ENCODE peak calls at places on chromosomes 5 and 9, in four cellular contexts. A is body of pancreas, N is BE2C, T is endodermal cell. K is an unnamed sample.

GRCh38 chr9:136697146-136697820 is 10.0 kb upstream of the AGPAT2 start:
- DNase-seq in A (no peak), N (no peak), T (no peak), K (peak; percentile 20)

GRCh38 chr5:57836921-57837320 is 354.3 kb upstream of the ACTBL2 start:
- DNase-seq in A (no peak), N (no peak), T (no peak), K (no peak)

GRCh38 chr9:76751011-76751410 is 13.2 kb upstream of the PCA3 start:
- DNase-seq in A (no peak), N (no peak), T (no peak), K (no peak)

GRCh38 chr5:55927861-55928655 is 66.7 kb downstream of the IL6ST start:
- DNase-seq in A (no peak), N (peak; percentile 26), T (no peak), K (no peak)

GRCh38 chr9:126722922-126723806 is 81.7 kb upstream of the ZBTB43 start:
- DNase-seq in A (peak; percentile 16), N (peak; percentile 61), T (peak; percentile 76), K (no peak)

GRCh38 chr5:15598294-15598902 is 98.4 kb downstream of the FBXL7 start:
- DNase-seq in A (no peak), N (peak; percentile 62), T (peak; percentile 79), K (no peak)

GRCh38 chr9:71909887-71910601 is 949 bp downstream of the ABHD17B start:
- DNase-seq in A (peak; percentile 63), N (peak; percentile 73), T (peak; percentile 80), K (peak; percentile 73)

GRCh38 chr5:64680289-64680688 is 10.0 kb upstream of the SHISAL2B start:
- DNase-seq in A (no peak), N (peak; percentile 12), T (peak; percentile 74), K (no peak)

GRCh38 chr5:178762960-178763359 is 32.5 kb upstream of the ZNF354A start:
- DNase-seq in A (no peak), N (no peak), T (no peak), K (no peak)

GRCh38 chr5:28903643-28904042 is 1865.3 kb upstream of the CDH9 start:
- DNase-seq in A (no peak), N (no peak), T (no peak), K (no peak)

GRCh38 chr9:95030920-95031662 is 286.4 kb downstream of the FANCC start:
- DNase-seq in A (no peak), N (no peak), T (no peak), K (no peak)

GRCh38 chr9:18472435-18472834 is 1.5 kb upstream of the ADAMTSL1 start:
- DNase-seq in A (no peak), N (no peak), T (no peak), K (no peak)

GRCh38 chr5:125848746-125849145 is 574.5 kb upstream of the GRAMD2B start:
- DNase-seq in A (no peak), N (no peak), T (no peak), K (no peak)

GRCh38 chr9:131657031-131657377 is 82.9 kb downstream of the RAPGEF1 start:
- DNase-seq in A (no peak), N (no peak), T (no peak), K (no peak)

GRCh38 chr9:133492061-133493021 is 13.4 kb upstream of the SLC2A6 start:
- DNase-seq in A (no peak), N (no peak), T (no peak), K (peak; percentile 50)

GRCh38 chr5:7330141-7330712 is 65.7 kb upstream of the ADCY2 start:
- DNase-seq in A (no peak), N (no peak), T (no peak), K (no peak)

GRCh38 chr5:161846731-161847130 is 1.2 kb upstream of the GABRA1 start:
- DNase-seq in A (no peak), N (no peak), T (peak; percentile 91), K (no peak)

GRCh38 chr9:36929350-36929675 is 104.8 kb downstream of the PAX5 start:
- DNase-seq in A (no peak), N (no peak), T (no peak), K (no peak)

GRCh38 chr9:118401551-118401950 is 697.3 kb downstream of the TLR4 start:
- DNase-seq in A (no peak), N (no peak), T (no peak), K (no peak)

GRCh38 chr5:150159741-150160179 is 4.1 kb upstream of the PDGFRB start:
- DNase-seq in A (no peak), N (peak; percentile 77), T (no peak), K (peak; percentile 87)
- H3K4me1 ChIP-seq in A (no peaks in the 10 kb centered on the region), N (peaks cover 43% of the 10 kb centered on the region), T (peaks cover 3% of the 10 kb centered on the region), K (peaks cover 13% of the 10 kb centered on the region)

GRCh38 chr5:132812949-132813598 is at the start of gene SOWAHA:
- DNase-seq in A (peak; percentile 59), N (peak; percentile 46), T (peak; percentile 76), K (no peak)

GRCh38 chr5:132814441-132815294 is 1.6 kb downstream of the SOWAHA start:
- DNase-seq in A (no peak), N (no peak), T (peak; percentile 83), K (no peak)

GRCh38 chr5:132815454-132815853 is 2.4 kb downstream of the SOWAHA start:
- DNase-seq in A (no peak), N (no peak), T (no peak), K (no peak)

GRCh38 chr5:132812123-132812948 is 766 bp upstream of the SOWAHA start:
- DNase-seq in A (no peak), N (no peak), T (no peak), K (no peak)

GRCh38 chr5:132813599-132814440 is 718 bp downstream of the SOWAHA start:
- DNase-seq in A (peak; percentile 43), N (peak; percentile 57), T (peak; percentile 83), K (no peak)
- TF ChIP-seq CTCF in A (peak; percentile 18), N (no peak), T (peak; percentile 20), K (no peak)

DNA sequence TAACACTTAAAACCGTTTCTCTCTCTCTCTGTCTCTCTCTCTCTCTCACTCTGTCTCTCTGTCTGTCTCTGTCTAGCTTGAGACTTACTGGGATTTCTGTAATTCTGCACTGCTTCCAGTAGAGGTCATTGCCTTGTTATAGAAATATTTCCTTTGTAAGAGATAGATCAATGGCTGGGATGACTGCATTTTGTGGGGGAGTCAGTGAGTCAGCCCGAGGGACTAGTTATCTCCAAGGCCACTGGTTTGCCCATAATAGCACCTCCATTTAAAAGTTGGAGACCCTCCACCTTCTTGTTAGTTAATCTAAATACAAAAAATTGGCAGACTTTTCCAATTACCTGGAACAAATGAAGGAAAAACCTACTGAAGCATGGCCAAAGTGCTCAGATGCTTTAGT is 547.2 kb downstream of the LRRC70 start:
- DNase-seq in A (no peak), N (no peak), T (no peak), K (no peak)
- H3K4me1 ChIP-seq in A (no peaks in the 10 kb centered on the region), N (no peaks in the 10 kb centered on the region), T (no peaks in the 10 kb centered on the region), K (no peaks in the 10 kb centered on the region)

GRCh38 chr5:3010301-3010952 is 258.9 kb upstream of the IRX2 start:
- DNase-seq in A (no peak), N (no peak), T (peak; percentile 13), K (no peak)
- TF ChIP-seq CTCF in A (no peak), N (no peak), T (no peak), K (no peak)

GRCh38 chr5:124658867-124659557 is 87.4 kb downstream of the ZNF608 start:
- DNase-seq in A (no peak), N (peak; percentile 37), T (no peak), K (no peak)

GRCh38 chr5:124662261-124662781 is 84.1 kb downstream of the ZNF608 start:
- DNase-seq in A (no peak), N (no peak), T (peak; percentile 67), K (no peak)

GRCh38 chr5:124659798-124660197 is 86.6 kb downstream of the ZNF608 start:
- DNase-seq in A (no peak), N (no peak), T (no peak), K (no peak)

GRCh38 chr5:124661317-124662141 is 84.9 kb downstream of the ZNF608 start:
- DNase-seq in A (peak; percentile 48), N (peak; percentile 28), T (peak; percentile 83), K (no peak)

GRCh38 chr5:124660229-124661093 is 86.0 kb downstream of the ZNF608 start:
- DNase-seq in A (peak; percentile 62), N (no peak), T (peak; percentile 70), K (no peak)
- H3K4me1 ChIP-seq in A (peaks cover 91% of the 10 kb centered on the region), N (peaks cover 83% of the 10 kb centered on the region), T (peaks cover 55% of the 10 kb centered on the region), K (peaks cover 19% of the 10 kb centered on the region)

GRCh38 chr5:75012748-75013147 is 39.6 kb downstream of the GCNT4 start:
- DNase-seq in A (no peak), N (no peak), T (no peak), K (no peak)
- TF ChIP-seq CTCF in A (no peak), N (no peak), T (no peak), K (no peak)

GRCh38 chr9:93112864-93113389 is 16.9 kb downstream of the CARD19 start:
- DNase-seq in A (no peak), N (peak; percentile 3), T (peak; percentile 26), K (peak; percentile 19)
- H3K4me1 ChIP-seq in A (peaks cover 5% of the 10 kb centered on the region), N (no peaks in the 10 kb centered on the region), T (peaks cover 5% of the 10 kb centered on the region), K (no peaks in the 10 kb centered on the region)

GRCh38 chr5:10724799-10725507 is 36.1 kb downstream of the DAP start:
- DNase-seq in A (peak; percentile 68), N (no peak), T (no peak), K (peak; percentile 74)
- TF ChIP-seq CTCF in A (peak; percentile 51), N (peak; percentile 11), T (peak; percentile 14), K (peak; percentile 50)

GRCh38 chr5:134510970-134511795 is 14.3 kb upstream of the JADE2 start:
- DNase-seq in A (peak; percentile 43), N (no peak), T (peak; percentile 93), K (no peak)

GRCh38 chr5:134512661-134512999 is 12.8 kb upstream of the JADE2 start:
- DNase-seq in A (no peak), N (no peak), T (no peak), K (no peak)

GRCh38 chr5:134508521-134509195 is 16.8 kb upstream of the JADE2 start:
- DNase-seq in A (no peak), N (no peak), T (no peak), K (no peak)

GRCh38 chr5:134509308-134510040 is 16.0 kb upstream of the JADE2 start:
- DNase-seq in A (peak; percentile 68), N (peak; percentile 66), T (no peak), K (peak; percentile 44)

GRCh38 chr5:134511796-134512660 is 13.4 kb upstream of the JADE2 start:
- DNase-seq in A (peak; percentile 83), N (peak; percentile 64), T (peak; percentile 94), K (peak; percentile 89)
- H3K4me1 ChIP-seq in A (peaks cover 58% of the 10 kb centered on the region), N (peaks cover 5% of the 10 kb centered on the region), T (peaks cover 12% of the 10 kb centered on the region), K (peaks cover 14% of the 10 kb centered on the region)